ENCODE peak calls at places on chromosomes 5 and 9, in six cellular contexts. P is uterus; T is left ventricle myocardium inferior; Y is neural progenitor cell; Z is mucosa of descending colon; V is CD8-positive, alpha-beta T cell. S is an unnamed sample.

GRCh38 chr9:129594632-129595031 is 26.3 kb downstream of the C9orf50 start:
- DNase-seq in P (no peak), T (no peak), V (no peak), Y (no peak), Z (no peak), S (no peak)

GRCh38 chr5:110054240-110054639 is 364.5 kb downstream of the MAN2A1 start:
- DNase-seq in P (no peak), V (peak; percentile 56), Y (peak; percentile 20), T (no peak), Z (peak; percentile 49), S (no peak)

GRCh38 chr9:6794936-6795335 is 37.2 kb downstream of the KDM4C start:
- DNase-seq in Y (no peak), T (no peak), V (no peak), P (no peak), Z (no peak), S (no peak)

GRCh38 chr9:95574176-95574575 is 57.4 kb upstream of the PTCH1 start:
- DNase-seq in Y (no peak), V (no peak), T (no peak), Z (peak; percentile 12), P (no peak), S (no peak)

GRCh38 chr9:89601856-89602562 is 2.8 kb upstream of the GADD45G start:
- DNase-seq in Y (no peak), P (peak; percentile 10), Z (no peak), T (no peak), V (no peak), S (no peak)

GRCh38 chr9:124016152-124017063 is 4.8 kb downstream of the LHX2 start:
- DNase-seq in P (no peak), Z (no peak), Y (peak; percentile 58), V (no peak), T (no peak), S (no peak)

GRCh38 chr5:58060971-58061370 is 398.9 kb downstream of the PLK2 start:
- DNase-seq in T (no peak), V (no peak), Y (no peak), Z (no peak), P (no peak), S (no peak)

GRCh38 chr9:27763831-27764230 is 190.6 kb upstream of the C9orf72 start:
- DNase-seq in V (no peak), T (no peak), Z (no peak), Y (no peak), P (no peak), S (no peak)

GRCh38 chr5:169791251-169791650 is 154.2 kb downstream of the DOCK2 start:
- DNase-seq in T (no peak), Z (no peak), V (no peak), Y (no peak), P (no peak), S (no peak)

GRCh38 chr5:177550120-177550519 is 4.2 kb downstream of the FAM193B start:
- DNase-seq in V (no peak), Y (no peak), T (no peak), Z (no peak), P (no peak), S (no peak)

GRCh38 chr5:138054863-138055558 is 22.1 kb upstream of the FAM13B start:
- DNase-seq in V (no peak), P (no peak), Z (no peak), T (no peak), Y (peak; percentile 63), S (no peak)

GRCh38 chr9:131781069-131781468 is 41.2 kb upstream of the RAPGEF1 start:
- DNase-seq in T (no peak), P (no peak), V (no peak), Y (no peak), Z (no peak), S (no peak)

GRCh38 chr5:157747173-157747758 is 3.8 kb downstream of the LSM11 start:
- DNase-seq in Y (no peak), V (no peak), T (no peak), Z (no peak), P (no peak), S (no peak)

GRCh38 chr5:157744055-157745011 is 821 bp downstream of the LSM11 start:
- DNase-seq in Z (peak; percentile 27), V (no peak), P (peak; percentile 33), T (peak; percentile 23), Y (no peak), S (no peak)

GRCh38 chr5:157747766-157748700 is 4.5 kb downstream of the LSM11 start:
- DNase-seq in V (no peak), T (no peak), Y (no peak), P (no peak), Z (no peak), S (no peak)

GRCh38 chr5:157743163-157744054 is at the start of gene LSM11:
- DNase-seq in Y (peak; percentile 94), V (peak; percentile 87), T (peak; percentile 87), P (peak; percentile 93), Z (peak; percentile 95), S (peak; percentile 85)

GRCh38 chr5:157745041-157745456 is 1.5 kb downstream of the LSM11 start:
- DNase-seq in V (no peak), Z (no peak), Y (no peak), T (no peak), P (no peak), S (no peak)
- H3K9me3 ChIP-seq in V (no peaks in the 10 kb centered on the region), Z (no peaks in the 10 kb centered on the region), Y (no peaks in the 10 kb centered on the region), T (no peaks in the 10 kb centered on the region), P (no peaks in the 10 kb centered on the region), S (no peaks in the 10 kb centered on the region)

GRCh38 chr5:17763301-17763700 is 129.0 kb downstream of the TAF11L14 start:
- DNase-seq in P (no peak), T (no peak), V (no peak), Y (no peak), Z (no peak), S (no peak)
- H3K9me3 ChIP-seq in P (no peaks in the 10 kb centered on the region), T (no peaks in the 10 kb centered on the region), V (no peaks in the 10 kb centered on the region), Y (no peaks in the 10 kb centered on the region), Z (no peaks in the 10 kb centered on the region), S (no peaks in the 10 kb centered on the region)

GRCh38 chr5:150904479-150905311 is at the start of gene ZNF300:
- DNase-seq in V (peak; percentile 25), P (peak; percentile 88), Z (peak; percentile 84), T (peak; percentile 85), Y (peak; percentile 91), S (peak; percentile 91)

GRCh38 chr5:150905312-150905683 is 518 bp upstream of the ZNF300 start:
- DNase-seq in T (no peak), V (no peak), P (no peak), Z (no peak), Y (no peak), S (no peak)

GRCh38 chr5:150895431-150896428 is 9.1 kb downstream of the ZNF300 start:
- DNase-seq in P (no peak), T (no peak), V (no peak), Z (no peak), Y (no peak), S (no peak)

GRCh38 chr5:150901446-150901845 is 3.3 kb downstream of the ZNF300 start:
- DNase-seq in P (no peak), T (no peak), Y (no peak), Z (no peak), V (no peak), S (no peak)
- H3K9me3 ChIP-seq in P (peaks cover 64% of the 10 kb centered on the region), T (peaks cover 100% of the 10 kb centered on the region), Y (peaks cover 50% of the 10 kb centered on the region), Z (peaks cover 84% of the 10 kb centered on the region), V (peaks cover 26% of the 10 kb centered on the region), S (peaks cover 36% of the 10 kb centered on the region)

DNA sequence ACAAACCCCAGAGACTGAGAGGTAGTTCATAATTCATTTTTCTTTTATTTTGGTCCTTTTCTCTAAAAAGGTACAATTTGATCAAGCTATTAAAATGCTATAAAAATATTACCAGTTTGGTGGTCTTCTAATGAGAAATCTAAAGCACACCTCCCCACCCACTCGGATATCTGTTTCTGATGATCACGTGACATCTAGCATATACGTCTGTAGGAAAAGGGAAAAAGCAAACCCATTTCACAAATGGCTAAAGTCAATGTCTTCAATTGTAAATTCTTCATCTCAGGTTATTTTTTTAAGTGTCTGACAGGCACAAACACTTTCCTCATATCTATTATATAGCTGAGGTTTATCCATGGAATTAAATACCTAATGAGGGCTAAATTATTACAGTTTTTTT is 18.9 kb downstream of the ZNF354A start:
- DNase-seq in Y (no peak), P (no peak), T (no peak), Z (no peak), V (no peak), S (no peak)
- H3K9me3 ChIP-seq in Y (peaks cover 53% of the 10 kb centered on the region), P (peaks cover 65% of the 10 kb centered on the region), T (peaks cover 100% of the 10 kb centered on the region), Z (peaks cover 99% of the 10 kb centered on the region), V (peaks cover 55% of the 10 kb centered on the region), S (peaks cover 97% of the 10 kb centered on the region)

GRCh38 chr5:65969539-65970393 is 43.4 kb downstream of the ERBIN start:
- DNase-seq in V (no peak), T (no peak), Y (no peak), P (no peak), Z (no peak), S (no peak)
- H3K9me3 ChIP-seq in V (no peaks in the 10 kb centered on the region), T (peaks cover 4% of the 10 kb centered on the region), Y (no peaks in the 10 kb centered on the region), P (no peaks in the 10 kb centered on the region), Z (no peaks in the 10 kb centered on the region), S (no peaks in the 10 kb centered on the region)

DNA sequence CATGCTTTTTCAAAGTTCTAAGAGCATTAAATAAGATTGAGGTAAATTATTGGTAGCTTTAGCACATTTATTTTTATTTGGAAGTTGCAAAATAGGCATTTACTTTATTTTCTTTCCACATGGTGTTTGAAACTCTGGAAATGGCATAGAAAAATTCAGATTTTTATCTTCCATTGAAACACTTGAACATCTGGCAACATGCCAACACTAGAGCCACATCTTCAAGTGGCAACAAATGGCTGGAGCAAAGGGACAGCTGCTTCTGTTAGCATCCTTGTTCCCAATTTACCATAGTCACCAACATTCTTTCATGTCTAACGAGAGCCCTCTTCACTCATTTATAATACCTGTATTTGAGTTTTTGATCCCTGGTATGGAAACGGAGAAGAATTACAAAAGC is 539.9 kb downstream of the ZNF608 start:
- DNase-seq in Y (no peak), Z (no peak), T (no peak), P (no peak), V (no peak), S (no peak)
- H3K9me3 ChIP-seq in Y (peaks cover 6% of the 10 kb centered on the region), Z (peaks cover 9% of the 10 kb centered on the region), T (peaks cover 13% of the 10 kb centered on the region), P (no peaks in the 10 kb centered on the region), V (no peaks in the 10 kb centered on the region), S (no peaks in the 10 kb centered on the region)

DNA sequence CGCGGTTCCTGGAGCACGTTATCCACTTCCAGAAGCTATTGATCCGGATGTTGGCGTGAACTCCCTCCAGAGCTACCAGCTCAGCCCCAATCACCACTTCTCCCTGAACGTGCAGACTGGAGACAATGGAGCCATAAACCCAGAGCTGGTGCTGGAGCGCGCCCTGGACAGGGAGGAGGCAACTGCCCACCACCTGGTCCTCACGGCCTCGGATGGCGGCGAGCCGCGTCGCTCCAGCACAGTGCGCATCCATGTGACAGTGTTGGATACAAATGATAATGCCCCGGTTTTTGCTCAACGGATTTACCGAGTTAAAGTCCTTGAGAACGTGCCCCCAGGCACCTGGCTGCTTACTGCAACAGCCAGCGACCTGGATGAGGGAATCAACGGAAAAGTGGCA is 809 bp downstream of the PCDHGA9 start:
- DNase-seq in Y (no peak), Z (no peak), V (no peak), T (no peak), P (no peak), S (no peak)
- H3K9me3 ChIP-seq in Y (peaks cover 16% of the 10 kb centered on the region), Z (peaks cover 88% of the 10 kb centered on the region), V (no peaks in the 10 kb centered on the region), T (peaks cover 100% of the 10 kb centered on the region), P (peaks cover 94% of the 10 kb centered on the region), S (peaks cover 100% of the 10 kb centered on the region)

DNA sequence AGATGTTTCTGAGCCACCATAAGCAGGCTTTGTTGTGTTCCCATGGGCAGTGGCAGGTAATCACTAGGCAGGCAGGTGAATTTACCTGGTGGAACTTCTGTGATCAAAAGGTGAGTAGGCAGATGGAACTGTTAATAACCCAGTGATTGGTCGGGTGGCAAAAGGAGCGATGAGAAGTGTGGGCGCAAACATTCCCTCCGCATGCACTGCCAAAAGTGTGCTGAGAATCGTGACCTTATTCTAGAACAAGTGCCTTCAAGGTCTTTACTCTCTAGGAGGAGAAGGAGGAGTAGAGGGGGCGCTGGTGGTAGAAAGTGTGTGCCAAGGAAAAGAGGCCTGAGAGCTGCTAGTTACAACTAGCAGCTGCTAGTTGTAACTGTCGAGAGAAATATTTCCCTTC is 3.3 kb downstream of the OTULINL start:
- DNase-seq in V (no peak), T (no peak), Z (no peak), Y (no peak), P (no peak), S (no peak)
- H3K9me3 ChIP-seq in V (no peaks in the 10 kb centered on the region), T (no peaks in the 10 kb centered on the region), Z (no peaks in the 10 kb centered on the region), Y (no peaks in the 10 kb centered on the region), P (no peaks in the 10 kb centered on the region), S (no peaks in the 10 kb centered on the region)

S was measured in tibial artery.